ENCODE peak calls at places on chromosome 1, in seven cellular contexts. V, K, S, I, L, Q and D are unnamed samples.

GRCh38 chr1:221777434-221778072 is 35.7 kb upstream of the DUSP10 start:
- DNase-seq in V (no peak), K (no peak), S (no peak), I (no peak), L (no peak), Q (no peak), D (no peak)

GRCh38 chr1:100627018-100627716 is 89.2 kb downstream of the GPR88 start:
- DNase-seq in V (no peak), K (no peak), S (no peak), I (peak; percentile 45), L (no peak), Q (peak; percentile 85), D (no peak)

GRCh38 chr1:89912073-89912472 is 82.8 kb upstream of the ZNF326 start:
- DNase-seq in V (no peak), K (no peak), S (no peak), I (no peak), L (no peak), Q (no peak), D (no peak)

GRCh38 chr1:109624215-109625010 is 4.8 kb downstream of the AMPD2 start:
- DNase-seq in V (peak; percentile 44), K (no peak), S (no peak), I (no peak), L (no peak), Q (no peak), D (no peak)

GRCh38 chr1:23718482-23718881 is 24.8 kb upstream of the ELOA start:
- DNase-seq in V (no peak), K (no peak), S (peak; percentile 47), I (no peak), L (peak; percentile 56), Q (peak; percentile 63), D (no peak)

GRCh38 chr1:92662048-92662447 is 122.9 kb downstream of the EVI5 start:
- DNase-seq in V (no peak), K (no peak), S (no peak), I (no peak), L (no peak), Q (no peak), D (no peak)

GRCh38 chr1:202811296-202812175 is 782 bp downstream of the PCAT6 start:
- DNase-seq in V (no peak), K (no peak), S (no peak), I (no peak), L (peak; percentile 29), Q (no peak), D (no peak)

GRCh38 chr1:240577095-240577494 is 34.9 kb downstream of the GREM2 start:
- DNase-seq in V (no peak), K (no peak), S (no peak), I (no peak), L (no peak), Q (no peak), D (no peak)

GRCh38 chr1:211537253-211537652 is 41.7 kb downstream of the SLC30A1 start:
- DNase-seq in V (no peak), K (no peak), S (no peak), I (no peak), L (no peak), Q (peak; percentile 8), D (no peak)

GRCh38 chr1:161158316-161159016 is 834 bp upstream of the USP21 start:
- DNase-seq in V (no peak), K (no peak), S (no peak), I (no peak), L (no peak), Q (no peak), D (no peak)